ENCODE peak calls at places on chromosome 13, in nine cellular contexts. U is stimulated activated CD4-positive, alpha-beta T cell treated with anti-CD3 and anti-CD28 coated beads, TNF-alpha, amount 100 ng/mL, for 24 hours; N is CD8-positive, alpha-beta memory T cell; W is CD4-positive, alpha-beta T cell; D is cardiac muscle cell; Y is GM12878; G is nucleus accumbens; X is astrocyte of the hippocampus; H is nephron progenitor cell. V is an unnamed sample.

GRCh38 chr13:99800951-99801350 is 170.6 kb downstream of the ZIC5 start:
- DNase-seq in N (no peak), U (no peak), D (no peak), Y (no peak), G (no peak), W (no peak), H (no peak), X (no peak), V (no peak)

GRCh38 chr13:86900906-86901305 is 770.3 kb upstream of the SLITRK5 start:
- DNase-seq in D (no peak), N (no peak), U (no peak), W (no peak), X (no peak), H (no peak), Y (no peak), G (no peak), V (no peak)

GRCh38 chr13:42762251-42762650 is 19.1 kb upstream of the FAM216B start:
- DNase-seq in Y (no peak), U (no peak), H (no peak), N (no peak), G (no peak), W (no peak), D (peak), X (peak), V (no peak)

GRCh38 chr13:60538566-60538965 is 141.5 kb downstream of the TDRD3 start:
- DNase-seq in N (no peak), U (no peak), D (no peak), Y (no peak), W (no peak), X (no peak), H (no peak), G (no peak), V (no peak)

GRCh38 chr13:34343413-34343812 is 525.5 kb downstream of the RFC3 start:
- DNase-seq in N (no peak), Y (no peak), D (peak), U (no peak), X (peak), G (no peak), H (no peak), W (no peak), V (no peak)

GRCh38 chr13:31653730-31654129 is 85.6 kb upstream of the RXFP2 start:
- DNase-seq in U (no peak), W (no peak), G (no peak), N (no peak), X (no peak), H (no peak), Y (no peak), D (no peak), V (no peak)

GRCh38 chr13:69585656-69586055 is 522.0 kb upstream of the ATXN8OS start:
- DNase-seq in G (no peak), U (no peak), Y (no peak), D (no peak), X (no peak), W (no peak), H (no peak), N (no peak), V (no peak)

GRCh38 chr13:49625392-49626137 is 2.7 kb upstream of the ARL11 start:
- DNase-seq in G (no peak), Y (no peak), X (no peak), D (peak), H (peak), U (no peak), W (no peak), N (no peak), V (no peak)

GRCh38 chr13:75689686-75690085 is 53.6 kb downstream of the LMO7 start:
- DNase-seq in D (no peak), N (no peak), W (no peak), Y (no peak), H (no peak), U (no peak), G (no peak), X (no peak), V (no peak)

GRCh38 chr13:113187263-113187669 is 21.2 kb downstream of the PCID2 start:
- DNase-seq in X (peak), N (no peak), H (no peak), G (peak), D (peak), U (peak), Y (no peak), W (no peak), V (no peak)

GRCh38 chr13:27131202-27131623 is 40.4 kb downstream of the USP12 start:
- DNase-seq in X (peak), H (no peak), N (peak), U (peak), D (peak), G (no peak), Y (peak), W (peak), V (peak)

GRCh38 chr13:103931396-103931795 is 865.2 kb upstream of the SLC10A2 start:
- DNase-seq in U (no peak), X (no peak), N (no peak), Y (no peak), H (no peak), D (no peak), W (no peak), G (no peak), V (no peak)

GRCh38 chr13:40187324-40187795 is 479.1 kb downstream of the FOXO1 start:
- DNase-seq in G (no peak), X (no peak), Y (no peak), N (peak), U (peak), D (no peak), H (no peak), W (peak), V (peak)

GRCh38 chr13:41562083-41562482 is 104.7 kb downstream of the RGCC start:
- DNase-seq in G (peak), H (no peak), Y (no peak), U (no peak), X (peak), N (no peak), W (no peak), D (peak), V (no peak)

GRCh38 chr13:99984463-99985242 is 3.1 kb downstream of the ZIC2 start:
- DNase-seq in G (no peak), N (no peak), W (no peak), H (no peak), Y (no peak), X (peak), U (no peak), D (no peak), V (no peak)

GRCh38 chr13:24208314-24208713 is 47.8 kb downstream of the SPATA13 start:
- DNase-seq in U (no peak), Y (no peak), X (peak), D (peak), G (no peak), H (no peak), N (no peak), W (no peak), V (no peak)

GRCh38 chr13:35693142-35693784 is 216.8 kb upstream of the MAB21L1 start:
- DNase-seq in X (no peak), N (no peak), H (no peak), U (no peak), Y (no peak), D (no peak), W (no peak), G (no peak), V (no peak)

GRCh38 chr13:113123226-113124150 is 889 bp downstream of the F10 start:
- DNase-seq in D (no peak), H (no peak), Y (no peak), X (no peak), G (no peak), W (no peak), N (no peak), U (no peak), V (no peak)

GRCh38 chr13:89627991-89628390 is 1719.5 kb upstream of the MIR17HG start:
- DNase-seq in X (peak), N (no peak), W (no peak), G (no peak), U (no peak), Y (no peak), D (no peak), H (no peak), V (no peak)

GRCh38 chr13:21683034-21683733 is 12.3 kb downstream of the FGF9 start:
- DNase-seq in G (no peak), U (no peak), H (no peak), W (no peak), Y (no peak), X (peak), D (no peak), N (no peak), V (no peak)

GRCh38 chr13:64051278-64051677 is 2635.6 kb upstream of the PCDH20 start:
- DNase-seq in X (no peak), H (no peak), U (no peak), G (no peak), W (no peak), Y (no peak), D (no peak), N (no peak), V (no peak)

GRCh38 chr13:25882732-25883357 is 169.0 kb downstream of the SHISA2 start:
- DNase-seq in D (no peak), X (peak), U (no peak), W (no peak), N (no peak), H (no peak), G (no peak), Y (no peak), V (no peak)

GRCh38 chr13:92849381-92849780 is 377.2 kb upstream of the GPC6 start:
- DNase-seq in N (no peak), W (no peak), X (no peak), D (no peak), Y (no peak), G (no peak), H (no peak), U (no peak), V (no peak)

GRCh38 chr13:103184413-103184812 is 118.2 kb upstream of the SLC10A2 start:
- DNase-seq in N (no peak), X (no peak), Y (no peak), W (no peak), G (no peak), D (no peak), U (no peak), H (no peak), V (no peak)

GRCh38 chr13:94595006-94595942 is 678 bp downstream of the TGDS start:
- DNase-seq in D (peak), H (peak), X (peak), W (no peak), N (no peak), Y (no peak), U (peak), G (no peak), V (no peak)

GRCh38 chr13:44098559-44098958 is 218.9 kb downstream of the LACC1 start:
- DNase-seq in H (no peak), X (no peak), D (no peak), U (no peak), N (no peak), G (no peak), Y (no peak), W (no peak), V (no peak)

GRCh38 chr13:41054212-41054877 is 7.0 kb upstream of the WBP4 start:
- DNase-seq in Y (peak), H (peak), D (peak), G (no peak), N (peak), W (peak), U (no peak), X (peak), V (peak)

GRCh38 chr13:113860051-113860471 is 3.8 kb downstream of the GAS6 start:
- DNase-seq in H (no peak), G (no peak), D (no peak), X (no peak), N (no peak), Y (no peak), U (no peak), W (no peak), V (no peak)

GRCh38 chr13:70964124-70964523 is 855.9 kb upstream of the KLHL1 start:
- DNase-seq in H (no peak), W (no peak), N (no peak), U (no peak), Y (no peak), D (no peak), X (no peak), G (no peak), V (no peak)

GRCh38 chr13:45807520-45808099 is 43.9 kb downstream of the SIAH3 start:
- DNase-seq in X (peak), Y (peak), W (peak), H (no peak), N (no peak), G (no peak), D (peak), U (peak), V (no peak)

GRCh38 chr13:74210693-74211393 is 76.6 kb upstream of the KLF12 start:
- DNase-seq in G (no peak), D (peak), U (no peak), H (no peak), X (peak), Y (no peak), W (no peak), N (no peak), V (no peak)

V was measured in T-helper 1 cell.